ENCODE peak calls at places on chromosome 12, in four cellular contexts. One of them, this sample, is unnamed.

GRCh38 chr12:47812797-47813490 is 6.8 kb downstream of the HDAC7 start:
- DNase-seq in H1: peak
- DNase-seq in GM12878: peak
- DNase-seq in HepG2: peak
- DNase-seq in this sample: peak

GRCh38 chr12:131831021-131831571 is 2.9 kb downstream of the MMP17 start:
- DNase-seq in H1: no peak
- DNase-seq in GM12878: no peak
- DNase-seq in HepG2: no peak
- DNase-seq in this sample: no peak

GRCh38 chr12:106247731-106248176 is at the start of gene CKAP4:
- DNase-seq in HepG2: peak
- DNase-seq in GM12878: no peak
- DNase-seq in H1: no peak
- DNase-seq in this sample: peak

GRCh38 chr12:50185496-50185895 is 18.3 kb upstream of the CERS5 start:
- DNase-seq in HepG2: no peak
- DNase-seq in GM12878: no peak
- DNase-seq in H1: no peak
- DNase-seq in this sample: no peak

GRCh38 chr12:132834181-132834711 is 5.6 kb upstream of the GOLGA3 start:
- DNase-seq in HepG2: no peak
- DNase-seq in H1: no peak
- DNase-seq in GM12878: no peak
- DNase-seq in this sample: no peak

GRCh38 chr12:109358154-109358869 is 10.6 kb downstream of the MYO1H start:
- DNase-seq in GM12878: peak
- DNase-seq in H1: no peak
- DNase-seq in HepG2: no peak
- DNase-seq in this sample: no peak

GRCh38 chr12:124633269-124633953 is 66.0 kb upstream of the NCOR2 start:
- DNase-seq in GM12878: no peak
- DNase-seq in H1: no peak
- DNase-seq in HepG2: no peak
- DNase-seq in this sample: no peak

GRCh38 chr12:27260746-27261145 is 16.7 kb downstream of the STK38L start:
- DNase-seq in H1: no peak
- DNase-seq in HepG2: no peak
- DNase-seq in GM12878: no peak
- DNase-seq in this sample: no peak

GRCh38 chr12:102539651-102540553 is 59.5 kb upstream of the IGF1 start:
- DNase-seq in GM12878: no peak
- DNase-seq in H1: no peak
- DNase-seq in HepG2: peak
- DNase-seq in this sample: peak

GRCh38 chr12:102535306-102535705 is 54.9 kb upstream of the IGF1 start:
- DNase-seq in HepG2: no peak
- DNase-seq in H1: no peak
- DNase-seq in GM12878: no peak
- DNase-seq in this sample: no peak

GRCh38 chr12:102533483-102533882 is 53.1 kb upstream of the IGF1 start:
- DNase-seq in H1: no peak
- DNase-seq in HepG2: no peak
- DNase-seq in GM12878: no peak
- DNase-seq in this sample: no peak

GRCh38 chr12:102534899-102535298 is 54.5 kb upstream of the IGF1 start:
- DNase-seq in HepG2: no peak
- DNase-seq in GM12878: no peak
- DNase-seq in H1: no peak
- DNase-seq in this sample: no peak
- TF ChIP-seq ZNF274 in HepG2: no peak
- TF ChIP-seq ZNF274 in GM12878: no peak
- TF ChIP-seq ZNF274 in H1: no peak
- TF ChIP-seq ZNF274 in this sample: no peak

GRCh38 chr12:130441771-130442760 is 104.4 kb downstream of the PIWIL1 start:
- DNase-seq in H1: no peak
- DNase-seq in GM12878: no peak
- DNase-seq in HepG2: no peak
- DNase-seq in this sample: no peak
- TF ChIP-seq SUZ12 in H1: no peak
- TF ChIP-seq SUZ12 in GM12878: no peak
- TF ChIP-seq SUZ12 in HepG2: no peak
- TF ChIP-seq SUZ12 in this sample: no peak

GRCh38 chr12:62967701-62968100 is 32.8 kb upstream of the PPM1H start:
- DNase-seq in HepG2: no peak
- DNase-seq in GM12878: no peak
- DNase-seq in H1: no peak
- DNase-seq in this sample: no peak
- TF ChIP-seq ZNF274 in HepG2: no peak
- TF ChIP-seq ZNF274 in GM12878: no peak
- TF ChIP-seq ZNF274 in H1: no peak
- TF ChIP-seq ZNF274 in this sample: no peak

GRCh38 chr12:118960865-118961264 is 20.5 kb upstream of the SRRM4 start:
- DNase-seq in HepG2: no peak
- DNase-seq in H1: no peak
- DNase-seq in GM12878: no peak
- DNase-seq in this sample: no peak
- TF ChIP-seq SUZ12 in HepG2: no peak
- TF ChIP-seq SUZ12 in H1: no peak
- TF ChIP-seq SUZ12 in GM12878: no peak
- TF ChIP-seq SUZ12 in this sample: no peak

GRCh38 chr12:104823985-104824441 is 134.1 kb downstream of the SLC41A2 start:
- DNase-seq in HepG2: no peak
- DNase-seq in GM12878: no peak
- DNase-seq in H1: no peak
- DNase-seq in this sample: no peak
- TF ChIP-seq ZNF274 in HepG2: no peak
- TF ChIP-seq ZNF274 in GM12878: no peak
- TF ChIP-seq ZNF274 in H1: no peak
- TF ChIP-seq ZNF274 in this sample: no peak

This sample was measured in NT2/D1.